ENCODE peak calls at places on chromosomes 1 and 21, in eight cellular contexts. T is sigmoid colon; E is endothelial cell; K is mammary epithelial cell; S is hypothalamus; P is SJSA1; I is SK-N-MC; Z is activated naive CD8-positive, alpha-beta T cell treated with anti-CD3 and anti-CD28 coated beads for 36 hours. X is an unnamed sample.

GRCh38 chr1:63688302-63688701 is 85.5 kb upstream of the ROR1 start:
- DNase-seq in T (no peak), E (no peak), K (no peak), S (no peak), P (no peak), I (no peak), Z (no peak), X (no peak)

GRCh38 chr21:25895565-25896205 is 160.9 kb downstream of the GABPA start:
- DNase-seq in T (no peak), E (no peak), K (peak), S (no peak), P (no peak), I (peak), Z (no peak), X (no peak)

GRCh38 chr1:27960762-27961645 is 1.2 kb downstream of the XKR8 start:
- DNase-seq in T (no peak), E (no peak), K (peak), S (no peak), P (no peak), I (no peak), Z (no peak), X (no peak)

GRCh38 chr1:10561497-10561896 is 86.7 kb downstream of the PEX14 start:
- DNase-seq in T (no peak), E (no peak), K (peak), S (no peak), P (no peak), I (no peak), Z (no peak), X (no peak)

GRCh38 chr1:64624446-64624766 is 120.5 kb upstream of the RAVER2 start:
- DNase-seq in T (no peak), E (no peak), K (peak), S (no peak), P (no peak), I (no peak), Z (peak), X (no peak)

GRCh38 chr1:107991371-107992066 is 26.5 kb upstream of the VAV3 start:
- DNase-seq in T (no peak), E (no peak), K (peak), S (no peak), P (peak), I (no peak), Z (no peak), X (no peak)

GRCh38 chr1:44031051-44031899 is at the start of gene SLC6A9:
- DNase-seq in T (peak), E (peak), K (peak), S (no peak), P (no peak), I (peak), Z (peak), X (peak)

GRCh38 chr1:153919879-153920852 is 2.6 kb downstream of the GATAD2B start:
- DNase-seq in T (no peak), E (no peak), K (peak), S (no peak), P (no peak), I (no peak), Z (peak), X (no peak)

GRCh38 chr21:43362306-43362927 is 64.5 kb downstream of the SIK1 start:
- DNase-seq in T (peak), E (peak), K (peak), S (no peak), P (no peak), I (peak), Z (peak), X (peak)

GRCh38 chr1:28811766-28812668 is at the start of gene OPRD1:
- DNase-seq in T (no peak), E (peak), K (peak), S (no peak), P (no peak), I (no peak), Z (peak), X (no peak)

GRCh38 chr1:187129132-187129531 is 300.4 kb downstream of the PLA2G4A start:
- DNase-seq in T (no peak), E (no peak), K (no peak), S (no peak), P (no peak), I (no peak), Z (no peak), X (no peak)

GRCh38 chr1:21034725-21035628 is 141.7 kb downstream of the EIF4G3 start:
- DNase-seq in T (no peak), E (no peak), K (no peak), S (no peak), P (no peak), I (no peak), Z (no peak), X (no peak)

GRCh38 chr1:94105957-94106529 is 14.9 kb downstream of the ABCA4 start:
- DNase-seq in T (no peak), E (no peak), K (no peak), S (no peak), P (no peak), I (peak), Z (no peak), X (peak)

GRCh38 chr1:235954306-235955283 is 87.9 kb upstream of the LYST start:
- DNase-seq in T (peak), E (no peak), K (no peak), S (no peak), P (no peak), I (no peak), Z (peak), X (peak)

GRCh38 chr1:160209656-160210046 is 4.5 kb downstream of the PEA15 start:
- DNase-seq in T (no peak), E (no peak), K (no peak), S (no peak), P (no peak), I (no peak), Z (no peak), X (no peak)

GRCh38 chr1:87810166-87810565 is 481.5 kb downstream of the LMO4 start:
- DNase-seq in T (no peak), E (no peak), K (no peak), S (no peak), P (no peak), I (no peak), Z (no peak), X (no peak)

GRCh38 chr1:19384113-19384512 is 72.0 kb downstream of the SLC66A1 start:
- DNase-seq in T (peak), E (no peak), K (no peak), S (no peak), P (no peak), I (no peak), Z (no peak), X (no peak)

GRCh38 chr1:168430348-168430747 is 113.4 kb downstream of the XCL2 start:
- DNase-seq in T (no peak), E (no peak), K (no peak), S (no peak), P (no peak), I (no peak), Z (no peak), X (no peak)

GRCh38 chr1:159054427-159054826 is 22.1 kb downstream of the AIM2 start:
- DNase-seq in T (no peak), E (no peak), K (peak), S (no peak), P (no peak), I (no peak), Z (no peak), X (no peak)

GRCh38 chr21:40668535-40669275 is 178.3 kb downstream of the DSCAM start:
- DNase-seq in T (no peak), E (no peak), K (no peak), S (no peak), P (no peak), I (no peak), Z (no peak), X (no peak)

GRCh38 chr1:157153743-157154142 is 15.5 kb upstream of the ETV3 start:
- DNase-seq in T (no peak), E (no peak), K (no peak), S (no peak), P (no peak), I (no peak), Z (no peak), X (no peak)

GRCh38 chr1:64898107-64898861 is 68.1 kb downstream of the JAK1 start:
- DNase-seq in T (peak), E (no peak), K (peak), S (no peak), P (peak), I (no peak), Z (no peak), X (peak)

GRCh38 chr1:198937231-198938031 is 298.6 kb downstream of the PTPRC start:
- DNase-seq in T (no peak), E (peak), K (peak), S (peak), P (peak), I (peak), Z (peak), X (no peak)

GRCh38 chr1:86703696-86704455 is 500 bp upstream of the SH3GLB1 start:
- DNase-seq in T (peak), E (no peak), K (no peak), S (no peak), P (no peak), I (no peak), Z (no peak), X (peak)

GRCh38 chr1:38360807-38361206 is 314.2 kb upstream of the POU3F1 start:
- DNase-seq in T (no peak), E (no peak), K (no peak), S (no peak), P (no peak), I (no peak), Z (no peak), X (no peak)

GRCh38 chr1:232518357-232518756 is 111.6 kb downstream of the SIPA1L2 start:
- DNase-seq in T (no peak), E (no peak), K (no peak), S (no peak), P (no peak), I (no peak), Z (no peak), X (no peak)

GRCh38 chr1:20185834-20186782 is at the start of the genes PLA2G2C and UBXN10:
- DNase-seq in T (peak), E (peak), K (no peak), S (no peak), P (no peak), I (no peak), Z (peak), X (peak)

GRCh38 chr1:192807221-192807967 is 1.4 kb upstream of the RGS2 start:
- DNase-seq in T (no peak), E (no peak), K (peak), S (no peak), P (no peak), I (no peak), Z (no peak), X (no peak)

GRCh38 chr1:165129568-165130164 is 226.8 kb downstream of the LMX1A start:
- DNase-seq in T (no peak), E (peak), K (peak), S (peak), P (peak), I (no peak), Z (peak), X (peak)

GRCh38 chr1:165296205-165296604 is 60.3 kb downstream of the LMX1A start:
- DNase-seq in T (no peak), E (no peak), K (no peak), S (no peak), P (no peak), I (no peak), Z (no peak), X (no peak)

GRCh38 chr21:42520628-42521253 is 7.1 kb downstream of the SLC37A1 start:
- DNase-seq in T (peak), E (peak), K (no peak), S (no peak), P (no peak), I (no peak), Z (no peak), X (no peak)

GRCh38 chr1:204706838-204707509 is 21.4 kb upstream of the LRRN2 start:
- DNase-seq in T (no peak), E (peak), K (no peak), S (no peak), P (no peak), I (no peak), Z (no peak), X (no peak)

GRCh38 chr1:94286864-94287437 is 49.6 kb upstream of the ARHGAP29 start:
- DNase-seq in T (no peak), E (no peak), K (no peak), S (no peak), P (no peak), I (no peak), Z (no peak), X (no peak)

GRCh38 chr1:229227298-229227919 is 43.5 kb upstream of the RAB4A start:
- DNase-seq in T (peak), E (peak), K (peak), S (peak), P (peak), I (no peak), Z (peak), X (peak)

GRCh38 chr1:201883786-201884185 is 4.9 kb upstream of the SHISA4 start:
- DNase-seq in T (no peak), E (no peak), K (peak), S (no peak), P (no peak), I (no peak), Z (no peak), X (no peak)

GRCh38 chr21:39852726-39853510 is 14.3 kb upstream of the PCP4 start:
- DNase-seq in T (no peak), E (no peak), K (no peak), S (no peak), P (no peak), I (no peak), Z (no peak), X (no peak)

GRCh38 chr21:38628426-38628825 is 130.1 kb upstream of the ERG start:
- DNase-seq in T (no peak), E (no peak), K (no peak), S (no peak), P (no peak), I (no peak), Z (no peak), X (no peak)

GRCh38 chr1:5227114-5227513 is 572.7 kb downstream of the AJAP1 start:
- DNase-seq in T (no peak), E (no peak), K (no peak), S (no peak), P (no peak), I (no peak), Z (no peak), X (no peak)